ENCODE peak calls at places on chromosomes 4 and X, in seven cellular contexts. V, Y, J, I, E, Z and L are unnamed samples.

GRCh38 chr4:75848891-75849290 is 53.4 kb downstream of the PPEF2 start:
- DNase-seq in V (no peak), Y (no peak), J (no peak), I (no peak), E (no peak), Z (no peak), L (no peak)

GRCh38 chr4:183968502-183968901 is 63.4 kb downstream of the STOX2 start:
- DNase-seq in V (no peak), Y (no peak), J (no peak), I (no peak), E (no peak), Z (no peak), L (no peak)

GRCh38 chrX:40660381-40660780 is 13.0 kb upstream of the CXorf38 start:
- DNase-seq in V (no peak), Y (no peak), J (no peak), I (no peak), E (no peak), Z (no peak), L (no peak)

GRCh38 chr4:26077840-26078239 is 163.8 kb downstream of the SMIM20 start:
- DNase-seq in V (no peak), Y (no peak), J (no peak), I (no peak), E (no peak), Z (no peak), L (no peak)

GRCh38 chr4:55103224-55103623 is 22.2 kb downstream of the KDR start:
- DNase-seq in V (no peak), Y (no peak), J (no peak), I (no peak), E (no peak), Z (no peak), L (no peak)

GRCh38 chr4:156571146-156571545 is 400.5 kb downstream of the PDGFC start:
- DNase-seq in V (no peak), Y (no peak), J (no peak), I (no peak), E (no peak), Z (no peak), L (no peak)

GRCh38 chr4:145307763-145308430 is 127.5 kb upstream of the OTUD4 start:
- DNase-seq in V (no peak), Y (no peak), J (no peak), I (no peak), E (no peak), Z (no peak), L (no peak)

GRCh38 chr4:152936446-152937279 is 540 bp downstream of the FHDC1 start:
- DNase-seq in V (no peak), Y (peak), J (peak), I (no peak), E (no peak), Z (no peak), L (peak)

GRCh38 chr4:36183665-36184393 is 60.5 kb downstream of the ARAP2 start:
- DNase-seq in V (no peak), Y (no peak), J (no peak), I (no peak), E (no peak), Z (no peak), L (no peak)

GRCh38 chrX:68209008-68209407 is 224.3 kb downstream of the OPHN1 start:
- DNase-seq in V (no peak), Y (no peak), J (no peak), I (no peak), E (no peak), Z (no peak), L (no peak)